ENCODE peak calls at places on chromosomes 4 and X, in eight cellular contexts. B is activated CD8-positive, alpha-beta T cell treated with anti-CD3 and anti-CD28 coated beads, Interleukin-2, amount 10 ng/mL, durations not matched to agents 7 days and 5 days; R is HFF-Myc; C is cardiac fibroblast; Z is Right ventricle myocardium superior; U is astrocyte of the spinal cord; S is KBM-7; V is stimulated activated CD4-positive, alpha-beta T cell treated with anti-CD3 and anti-CD28 coated beads, Interleukin-12 subunit alpha, Interleukin-12 subunit beta, amount 100 ng/mL, for 48 hours. M is an unnamed sample.

GRCh38 chrX:28665778-28666177 is 78.5 kb downstream of the IL1RAPL1 start:
- DNase-seq in B (no peak), R (no peak), C (no peak), Z (no peak), U (no peak), S (no peak), V (no peak), M (no peak)

GRCh38 chrX:39398215-39398972 is 597.1 kb downstream of the MID1IP1 start:
- DNase-seq in B (no peak), R (no peak), C (no peak), Z (no peak), U (no peak), S (no peak), V (no peak), M (no peak)

GRCh38 chr4:84089652-84090437 is 409.2 kb downstream of the NKX6-1 start:
- DNase-seq in B (no peak), R (no peak), C (no peak), Z (no peak), U (no peak), S (no peak), V (no peak), M (no peak)

GRCh38 chrX:40607381-40607780 is 15.8 kb upstream of the MPC1L start:
- DNase-seq in B (no peak), R (no peak), C (no peak), Z (no peak), U (no peak), S (no peak), V (no peak), M (no peak)

GRCh38 chrX:12548746-12549145 is 242.5 kb upstream of the PRPS2 start:
- DNase-seq in B (peak; percentile 21), R (no peak), C (peak; percentile 41), Z (no peak), U (peak; percentile 18), S (peak; percentile 27), V (no peak), M (peak; percentile 3)

GRCh38 chr4:173478136-173478860 is 51.7 kb downstream of the HAND2 start:
- DNase-seq in B (no peak), R (no peak), C (peak; percentile 37), Z (no peak), U (peak; percentile 69), S (no peak), V (no peak), M (no peak)

GRCh38 chr4:182724414-182724813 is 192.8 kb downstream of the DCTD start:
- DNase-seq in B (no peak), R (peak; percentile 2), C (peak; percentile 13), Z (no peak), U (no peak), S (no peak), V (no peak), M (no peak)

GRCh38 chr4:8688041-8688907 is 95.7 kb downstream of the CPZ start:
- DNase-seq in B (no peak), R (no peak), C (peak; percentile 7), Z (no peak), U (no peak), S (peak; percentile 35), V (no peak), M (no peak)

GRCh38 chrX:73289039-73289438 is 74.4 kb upstream of the NAP1L2 start:
- DNase-seq in B (no peak), R (no peak), C (no peak), Z (no peak), U (no peak), S (peak; percentile 9), V (no peak), M (no peak)

GRCh38 chr4:82601242-82602015 is 39.6 kb upstream of the TMEM150C start:
- DNase-seq in B (no peak), R (no peak), C (peak; percentile 13), Z (no peak), U (no peak), S (no peak), V (no peak), M (no peak)

GRCh38 chr4:39083164-39083563 is 21.1 kb downstream of the KLHL5 start:
- DNase-seq in B (no peak), R (no peak), C (peak; percentile 40), Z (no peak), U (peak; percentile 45), S (peak; percentile 36), V (no peak), M (no peak)

GRCh38 chr4:139740531-139741041 is 75.0 kb downstream of the MGST2 start:
- DNase-seq in B (no peak), R (peak; percentile 66), C (peak; percentile 97), Z (peak; percentile 80), U (peak; percentile 89), S (peak; percentile 77), V (no peak), M (no peak)